ENCODE peak calls at places on chromosomes 16 and 17, in five cellular contexts. L is lower leg skin; T is stimulated activated CD4-positive, alpha-beta T cell treated with anti-CD3 and anti-CD28 coated beads, Interleukin-12 subunit alpha, Interleukin-12 subunit beta, amount 100 ng/mL, for 24 hours; J is HEK293T; B is naive thymus-derived CD8-positive, alpha-beta T cell. W is an unnamed sample.

GRCh38 chr17:63189930-63190329 is 223.9 kb downstream of the TANC2 start:
- DNase-seq in L (no peak), T (no peak), B (no peak), J (no peak), W (peak)

GRCh38 chr16:66930189-66930588 is 4.0 kb downstream of the CIAO2B start:
- DNase-seq in L (no peak), B (no peak), J (no peak), T (no peak), W (peak)

GRCh38 chr17:44311562-44312181 is 3.3 kb downstream of the RUNDC3A start:
- DNase-seq in J (no peak), B (no peak), L (no peak), T (no peak), W (no peak)

GRCh38 chr16:21033264-21033663 is 117.4 kb downstream of the DNAH3 start:
- DNase-seq in J (no peak), T (no peak), L (no peak), B (no peak), W (no peak)

GRCh38 chr17:50892101-50892776 is 26.1 kb upstream of the TOB1 start:
- DNase-seq in J (no peak), B (no peak), T (no peak), L (no peak), W (peak)

GRCh38 chr16:22081050-22081449 is 11.3 kb upstream of the VWA3A start:
- DNase-seq in T (no peak), J (no peak), B (no peak), L (no peak), W (no peak)

GRCh38 chr17:79028496-79029326 is 4.7 kb downstream of the C1QTNF1 start:
- DNase-seq in J (no peak), B (no peak), T (no peak), L (peak), W (peak)

GRCh38 chr16:1069154-1069553 is 3.4 kb upstream of the SSTR5 start:
- DNase-seq in T (no peak), B (no peak), J (peak), L (no peak), W (no peak)

GRCh38 chr17:33871720-33872535 is 383.2 kb upstream of the CCL2 start:
- DNase-seq in T (no peak), J (no peak), B (no peak), L (no peak), W (peak)

GRCh38 chr16:10923650-10924214 is 18.5 kb downstream of the DEXI start:
- DNase-seq in L (no peak), B (no peak), T (no peak), J (no peak), W (no peak)

GRCh38 chr16:4796982-4797804 is 2.0 kb downstream of the SMIM22 start:
- DNase-seq in L (no peak), J (no peak), T (no peak), B (no peak), W (no peak)

GRCh38 chr17:73907601-73907910 is 263.3 kb upstream of the SDK2 start:
- DNase-seq in J (no peak), L (no peak), B (no peak), T (no peak), W (no peak)

GRCh38 chr17:27571563-27572129 is 59.3 kb upstream of the LGALS9 start:
- DNase-seq in T (no peak), J (no peak), B (no peak), L (no peak), W (no peak)